ENCODE peak calls at places on chromosomes 2 and 18, in five cellular contexts. One of them, this sample, is unnamed.

GRCh38 chr2:166344286-166345113 is 31.2 kb downstream of the SCN9A start:
- DNase-seq in left ventricle myocardium inferior: no peak
- DNase-seq in uterus: no peak
- DNase-seq in central memory CD4-positive, alpha-beta T cell: no peak
- DNase-seq in activated CD4-positive, CD25-positive, alpha-beta regulatory T cell treated with anti-CD3 and anti-CD28 coated beads, Interleukin-2, amount 50 U/mL, for 72 hours: no peak
- DNase-seq in this sample: no peak

GRCh38 chr18:76589309-76589708 is 94.3 kb upstream of the ZNF516 start:
- DNase-seq in left ventricle myocardium inferior: no peak
- DNase-seq in uterus: no peak
- DNase-seq in central memory CD4-positive, alpha-beta T cell: no peak
- DNase-seq in activated CD4-positive, CD25-positive, alpha-beta regulatory T cell treated with anti-CD3 and anti-CD28 coated beads, Interleukin-2, amount 50 U/mL, for 72 hours: no peak
- DNase-seq in this sample: no peak

GRCh38 chr2:40213071-40213470 is 238.8 kb downstream of the SLC8A1 start:
- DNase-seq in left ventricle myocardium inferior: no peak
- DNase-seq in uterus: no peak
- DNase-seq in central memory CD4-positive, alpha-beta T cell: no peak
- DNase-seq in activated CD4-positive, CD25-positive, alpha-beta regulatory T cell treated with anti-CD3 and anti-CD28 coated beads, Interleukin-2, amount 50 U/mL, for 72 hours: no peak
- DNase-seq in this sample: no peak

GRCh38 chr18:10131783-10132381 is 218.1 kb downstream of the VAPA start:
- DNase-seq in left ventricle myocardium inferior: no peak
- DNase-seq in uterus: peak; percentile 56
- DNase-seq in central memory CD4-positive, alpha-beta T cell: no peak
- DNase-seq in activated CD4-positive, CD25-positive, alpha-beta regulatory T cell treated with anti-CD3 and anti-CD28 coated beads, Interleukin-2, amount 50 U/mL, for 72 hours: no peak
- DNase-seq in this sample: peak; percentile 56

GRCh38 chr2:18169787-18170175 is 291.3 kb downstream of the KCNS3 start:
- DNase-seq in left ventricle myocardium inferior: no peak
- DNase-seq in uterus: no peak
- DNase-seq in central memory CD4-positive, alpha-beta T cell: no peak
- DNase-seq in activated CD4-positive, CD25-positive, alpha-beta regulatory T cell treated with anti-CD3 and anti-CD28 coated beads, Interleukin-2, amount 50 U/mL, for 72 hours: no peak
- DNase-seq in this sample: no peak

GRCh38 chr2:200252661-200253067 is 53.8 kb upstream of the SPATS2L start:
- DNase-seq in left ventricle myocardium inferior: no peak
- DNase-seq in uterus: no peak
- DNase-seq in central memory CD4-positive, alpha-beta T cell: no peak
- DNase-seq in activated CD4-positive, CD25-positive, alpha-beta regulatory T cell treated with anti-CD3 and anti-CD28 coated beads, Interleukin-2, amount 50 U/mL, for 72 hours: no peak
- DNase-seq in this sample: no peak

GRCh38 chr2:205768815-205769493 is 86.7 kb downstream of the NRP2 start:
- DNase-seq in left ventricle myocardium inferior: no peak
- DNase-seq in uterus: no peak
- DNase-seq in central memory CD4-positive, alpha-beta T cell: no peak
- DNase-seq in activated CD4-positive, CD25-positive, alpha-beta regulatory T cell treated with anti-CD3 and anti-CD28 coated beads, Interleukin-2, amount 50 U/mL, for 72 hours: no peak
- DNase-seq in this sample: no peak

GRCh38 chr2:196376984-196377877 is 205.9 kb upstream of the STK17B start:
- DNase-seq in left ventricle myocardium inferior: no peak
- DNase-seq in uterus: no peak
- DNase-seq in central memory CD4-positive, alpha-beta T cell: no peak
- DNase-seq in activated CD4-positive, CD25-positive, alpha-beta regulatory T cell treated with anti-CD3 and anti-CD28 coated beads, Interleukin-2, amount 50 U/mL, for 72 hours: no peak
- DNase-seq in this sample: no peak

GRCh38 chr2:231260442-231260841 is 62.0 kb downstream of the ARMC9 start:
- DNase-seq in left ventricle myocardium inferior: no peak
- DNase-seq in uterus: no peak
- DNase-seq in central memory CD4-positive, alpha-beta T cell: no peak
- DNase-seq in activated CD4-positive, CD25-positive, alpha-beta regulatory T cell treated with anti-CD3 and anti-CD28 coated beads, Interleukin-2, amount 50 U/mL, for 72 hours: no peak
- DNase-seq in this sample: no peak

GRCh38 chr18:22427797-22428549 is 10.3 kb upstream of the CTAGE1 start:
- DNase-seq in left ventricle myocardium inferior: no peak
- DNase-seq in uterus: no peak
- DNase-seq in central memory CD4-positive, alpha-beta T cell: no peak
- DNase-seq in activated CD4-positive, CD25-positive, alpha-beta regulatory T cell treated with anti-CD3 and anti-CD28 coated beads, Interleukin-2, amount 50 U/mL, for 72 hours: no peak
- DNase-seq in this sample: no peak

GRCh38 chr2:11762799-11763461 is 16.5 kb downstream of the LPIN1 start:
- DNase-seq in left ventricle myocardium inferior: no peak
- DNase-seq in uterus: no peak
- DNase-seq in central memory CD4-positive, alpha-beta T cell: no peak
- DNase-seq in activated CD4-positive, CD25-positive, alpha-beta regulatory T cell treated with anti-CD3 and anti-CD28 coated beads, Interleukin-2, amount 50 U/mL, for 72 hours: no peak
- DNase-seq in this sample: no peak

GRCh38 chr2:113324684-113325160 is 46.0 kb upstream of the PAX8 start:
- DNase-seq in left ventricle myocardium inferior: peak; percentile 52
- DNase-seq in uterus: peak; percentile 33
- DNase-seq in central memory CD4-positive, alpha-beta T cell: peak; percentile 5
- DNase-seq in activated CD4-positive, CD25-positive, alpha-beta regulatory T cell treated with anti-CD3 and anti-CD28 coated beads, Interleukin-2, amount 50 U/mL, for 72 hours: peak; percentile 40
- DNase-seq in this sample: peak; percentile 76

GRCh38 chr2:9392895-9393757 is 30.2 kb downstream of the ITGB1BP1 start:
- DNase-seq in left ventricle myocardium inferior: no peak
- DNase-seq in uterus: peak; percentile 68
- DNase-seq in central memory CD4-positive, alpha-beta T cell: no peak
- DNase-seq in activated CD4-positive, CD25-positive, alpha-beta regulatory T cell treated with anti-CD3 and anti-CD28 coated beads, Interleukin-2, amount 50 U/mL, for 72 hours: no peak
- DNase-seq in this sample: no peak

GRCh38 chr2:26148501-26148900 is 24.4 kb upstream of the GAREM2 start:
- DNase-seq in left ventricle myocardium inferior: no peak
- DNase-seq in uterus: no peak
- DNase-seq in central memory CD4-positive, alpha-beta T cell: no peak
- DNase-seq in activated CD4-positive, CD25-positive, alpha-beta regulatory T cell treated with anti-CD3 and anti-CD28 coated beads, Interleukin-2, amount 50 U/mL, for 72 hours: no peak
- DNase-seq in this sample: no peak

GRCh38 chr2:54589340-54590215 is 133.5 kb downstream of the SPTBN1 start:
- DNase-seq in left ventricle myocardium inferior: no peak
- DNase-seq in uterus: no peak
- DNase-seq in central memory CD4-positive, alpha-beta T cell: peak; percentile 56
- DNase-seq in activated CD4-positive, CD25-positive, alpha-beta regulatory T cell treated with anti-CD3 and anti-CD28 coated beads, Interleukin-2, amount 50 U/mL, for 72 hours: no peak
- DNase-seq in this sample: peak; percentile 69

This sample was measured in HuH-7.